ENCODE peak calls at places on chromosomes 12 and 14, in four cellular contexts. G, A, W and V are unnamed samples. For H3K4me1, the result is how much of the 10 kb centered on the place peaks cover.

GRCh38 chr12:14607561-14607960 is 39.9 kb upstream of the PLBD1 start:
- DNase-seq in W (no peak), A (no peak), G (no peak), V (no peak)

GRCh38 chr12:6278439-6279255 is 31.8 kb upstream of the PLEKHG6 start:
- DNase-seq in G (no peak), A (peak), W (peak), V (peak)

GRCh38 chr14:96511667-96512066 is 9.5 kb downstream of the PAPOLA start:
- DNase-seq in A (no peak), W (no peak), G (no peak), V (no peak)

GRCh38 chr12:9615420-9616135 is 7.9 kb upstream of the KLRB1 start:
- DNase-seq in W (no peak), G (no peak), A (no peak), V (no peak)

GRCh38 chr12:18578191-18578590 is 159.6 kb downstream of the PLCZ1 start:
- DNase-seq in G (no peak), W (no peak), A (no peak), V (no peak)

GRCh38 chr12:45336762-45337596 is 121.1 kb downstream of the ANO6 start:
- DNase-seq in W (no peak), G (no peak), A (no peak), V (no peak)

GRCh38 chr14:39267592-39268112 is 33.9 kb downstream of the MIA2 start:
- DNase-seq in G (no peak), W (no peak), A (no peak), V (no peak)

GRCh38 chr12:92185052-92185451 is 39.4 kb upstream of the BTG1 start:
- DNase-seq in W (no peak), G (no peak), A (no peak), V (no peak)

GRCh38 chr14:85178869-85179268 is 351.1 kb upstream of the FLRT2 start:
- DNase-seq in W (no peak), A (no peak), G (no peak), V (no peak)

GRCh38 chr12:25001311-25001710 is 52.4 kb upstream of the BCAT1 start:
- DNase-seq in W (no peak), A (no peak), G (no peak), V (no peak)

GRCh38 chr12:54060174-54060974 is 6.7 kb downstream of the HOXC4 start:
- DNase-seq in W (no peak), A (no peak), G (no peak), V (no peak)

GRCh38 chr14:92263681-92264080 is 59.3 kb upstream of the SLC24A4 start:
- DNase-seq in A (no peak), G (no peak), W (no peak), V (no peak)

GRCh38 chr14:57493467-57494181 is at the start of gene CCDC198:
- DNase-seq in A (no peak), G (no peak), W (no peak), V (no peak)

GRCh38 chr14:106436310-106436905 is 910.0 kb downstream of the TMEM121 start:
- DNase-seq in A (no peak), W (peak), G (no peak), V (no peak)

GRCh38 chr12:104720346-104721064 is 237.6 kb downstream of the SLC41A2 start:
- DNase-seq in W (peak), G (no peak), A (peak), V (no peak)

GRCh38 chr14:102117852-102118251 is 21.8 kb upstream of the WDR20 start:
- DNase-seq in G (no peak), A (no peak), W (no peak), V (no peak)
- H3K4me1 ChIP-seq in G (under half), A (under half), W (under half), V (under half)

GRCh38 chr14:32102968-32103367 is 25.9 kb downstream of the ARHGAP5 start:
- DNase-seq in W (no peak), G (no peak), A (no peak), V (no peak)
- H3K4me1 ChIP-seq in W (under half), G (under half), A (under half), V (under half)

GRCh38 chr12:113083863-113084430 is 27.4 kb downstream of the DTX1 start:
- DNase-seq in W (no peak), A (no peak), G (no peak), V (peak)

GRCh38 chr12:113080692-113081091 is 24.2 kb downstream of the DTX1 start:
- DNase-seq in A (no peak), G (no peak), W (no peak), V (no peak)

GRCh38 chr12:113081785-113082296 is 25.3 kb downstream of the DTX1 start:
- DNase-seq in G (no peak), A (no peak), W (no peak), V (no peak)

GRCh38 chr12:113086249-113087164 is 30.0 kb downstream of the DTX1 start:
- DNase-seq in G (no peak), W (peak), A (no peak), V (no peak)

GRCh38 chr12:113082486-113083148 is 26.1 kb downstream of the DTX1 start:
- DNase-seq in A (no peak), G (no peak), W (no peak), V (no peak)
- H3K4me1 ChIP-seq in A (under half), G (under half), W (under half), V (under half)

GRCh38 chr14:103892247-103892646 is 36.0 kb upstream of the TDRD9 start:
- DNase-seq in G (no peak), W (no peak), A (no peak), V (no peak)

GRCh38 chr14:103897075-103897947 is 30.9 kb upstream of the TDRD9 start:
- DNase-seq in W (no peak), A (no peak), G (no peak), V (no peak)

GRCh38 chr14:103896578-103896977 is 31.7 kb upstream of the TDRD9 start:
- DNase-seq in A (no peak), W (no peak), G (no peak), V (no peak)

GRCh38 chr14:103894034-103894722 is 34.1 kb upstream of the TDRD9 start:
- DNase-seq in A (no peak), G (no peak), W (no peak), V (no peak)

GRCh38 chr14:103894723-103895059 is 33.6 kb upstream of the TDRD9 start:
- DNase-seq in A (no peak), W (no peak), G (no peak), V (no peak)
- H3K4me1 ChIP-seq in A (under half), W (under half), G (under half), V (under half)

GRCh38 chr12:666766-667308 is 3.6 kb upstream of the NINJ2 start:
- DNase-seq in G (no peak), W (no peak), A (no peak), V (no peak)
- H3K4me1 ChIP-seq in G (under half), W (under half), A (under half), V (under half)

GRCh38 chr12:64658892-64659481 is 48.7 kb downstream of the RASSF3 start:
- DNase-seq in G (no peak), W (no peak), A (no peak), V (no peak)

GRCh38 chr12:64652346-64652745 is 42.1 kb downstream of the RASSF3 start:
- DNase-seq in G (no peak), A (no peak), W (no peak), V (no peak)

GRCh38 chr12:64656429-64656828 is 46.1 kb downstream of the RASSF3 start:
- DNase-seq in A (no peak), G (no peak), W (no peak), V (no peak)

GRCh38 chr12:64653123-64653522 is 42.8 kb downstream of the RASSF3 start:
- DNase-seq in G (no peak), A (no peak), W (no peak), V (no peak)

DNA sequence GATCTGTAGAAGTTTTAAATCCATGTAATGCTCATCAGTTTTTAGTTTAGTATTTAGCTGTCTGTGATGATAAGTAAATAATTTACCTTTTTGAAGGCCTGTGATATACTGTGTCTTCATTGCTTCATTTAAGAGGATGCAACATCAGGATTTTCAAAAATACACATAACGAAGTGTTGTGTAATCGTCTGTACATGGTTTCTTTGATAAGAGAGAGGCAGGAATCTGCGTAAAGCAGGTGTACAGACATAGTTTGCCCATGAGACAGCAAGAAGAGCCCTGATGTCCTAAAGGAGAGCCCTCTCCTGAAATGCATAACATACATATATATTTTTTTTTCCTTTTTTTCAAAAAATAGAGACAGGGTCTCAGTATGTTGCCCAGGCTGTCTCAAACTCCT is 44.8 kb downstream of the RASSF3 start:
- DNase-seq in A (no peak), W (no peak), G (no peak), V (no peak)
- H3K4me1 ChIP-seq in A (under half), W (half or more), G (under half), V (under half)

GRCh38 chr14:90517431-90517841 is 120.6 kb downstream of the CALM1 start:
- DNase-seq in W (no peak), G (no peak), A (no peak), V (no peak)
- H3K4me1 ChIP-seq in W (under half), G (under half), A (under half), V (under half)